ENCODE peak calls at places on chromosomes 5 and 9, in four cellular contexts. A is fibroblast of pulmonary artery, D is skeletal muscle cell, M is lower leg skin. K is an unnamed sample.

GRCh38 chr5:151772029-151772867 is 494 bp downstream of the G3BP1 start:
- DNase-seq in A (peak), D (no peak), M (peak), K (peak)

GRCh38 chr9:129383005-129383414 is 204.9 kb upstream of the IER5L start:
- DNase-seq in A (no peak), D (no peak), M (no peak), K (no peak)

GRCh38 chr5:96198673-96199072 is 234.4 kb downstream of the PCSK1 start:
- DNase-seq in A (peak), D (peak), M (no peak), K (peak)

GRCh38 chr5:156883316-156883875 is 33.3 kb downstream of the PPP1R2B start:
- DNase-seq in A (no peak), D (no peak), M (no peak), K (no peak)

GRCh38 chr5:43192558-43193170 is 639 bp downstream of the NIM1K start:
- DNase-seq in A (peak), D (no peak), M (no peak), K (peak)

GRCh38 chr5:91535508-91535907 is 152.4 kb upstream of the ARRDC3 start:
- DNase-seq in A (no peak), D (no peak), M (no peak), K (no peak)

GRCh38 chr9:7129391-7129790 is 371.6 kb downstream of the KDM4C start:
- DNase-seq in A (no peak), D (no peak), M (no peak), K (no peak)

GRCh38 chr9:126985870-126986498 is 71.4 kb downstream of the RALGPS1 start:
- DNase-seq in A (peak), D (peak), M (peak), K (peak)

GRCh38 chr5:93995126-93995621 is 253.8 kb upstream of the POU5F2 start:
- DNase-seq in A (no peak), D (peak), M (no peak), K (peak)

GRCh38 chr5:143916441-143916840 is 104.5 kb downstream of the HMHB1 start:
- DNase-seq in A (no peak), D (no peak), M (no peak), K (peak)

GRCh38 chr9:119283118-119283794 is 86.0 kb downstream of the BRINP1 start:
- DNase-seq in A (no peak), D (no peak), M (no peak), K (peak)

GRCh38 chr9:10238087-10238486 is 374.7 kb downstream of the PTPRD start:
- DNase-seq in A (no peak), D (no peak), M (no peak), K (no peak)

GRCh38 chr5:96626956-96627355 is 35.2 kb upstream of the CAST start:
- DNase-seq in A (peak), D (peak), M (no peak), K (peak)

GRCh38 chr9:131274674-131275331 is 1.5 kb downstream of the FAM78A start:
- DNase-seq in A (no peak), D (no peak), M (no peak), K (no peak)

GRCh38 chr5:84830265-84830664 is 445.6 kb upstream of the EDIL3 start:
- DNase-seq in A (no peak), D (no peak), M (no peak), K (no peak)

K was measured in fibroblast of mammary gland.